ENCODE peak calls at places on chromosome 10, in five cellular contexts. L is gastrocnemius medialis, K is tibial artery, Y is psoas muscle, D is IMR-90. S is an unnamed sample. For H3K36me3, the result is how much of the 10 kb centered on the place peaks cover.

GRCh38 chr10:90592903-90593302 is 264.9 kb downstream of the HTR7 start:
- DNase-seq in L (peak), K (peak), Y (no peak), D (peak), S (peak)

GRCh38 chr10:119489572-119490326 is 52.8 kb downstream of the RGS10 start:
- DNase-seq in L (no peak), K (no peak), Y (peak), D (no peak), S (no peak)

GRCh38 chr10:104577861-104578480 is 63.1 kb upstream of the SORCS3 start:
- DNase-seq in L (no peak), K (no peak), Y (no peak), D (peak), S (no peak)

GRCh38 chr10:124864421-124865193 is 63.0 kb downstream of the ABRAXAS2 start:
- DNase-seq in L (peak), K (no peak), Y (peak), D (no peak), S (no peak)

GRCh38 chr10:94097656-94098055 is 103.9 kb downstream of the PLCE1 start:
- DNase-seq in L (no peak), K (no peak), Y (no peak), D (peak), S (no peak)

GRCh38 chr10:43658227-43658626 is 9.5 kb upstream of the ZNF32 start:
- DNase-seq in L (no peak), K (no peak), Y (no peak), D (no peak), S (no peak)

GRCh38 chr10:52308251-52309031 is 5.6 kb upstream of the DKK1 start:
- DNase-seq in L (peak), K (no peak), Y (peak), D (peak), S (no peak)

GRCh38 chr10:66837990-66838389 is 87.8 kb upstream of the LRRTM3 start:
- DNase-seq in L (no peak), K (no peak), Y (no peak), D (peak), S (peak)

GRCh38 chr10:132961864-132962622 is 19.7 kb upstream of the CFAP46 start:
- DNase-seq in L (no peak), K (peak), Y (peak), D (peak), S (peak)

GRCh38 chr10:8346861-8347260 is 292.4 kb downstream of the GATA3 start:
- DNase-seq in L (no peak), K (no peak), Y (no peak), D (no peak), S (no peak)

GRCh38 chr10:124130198-124130597 is 36.8 kb upstream of the CHST15 start:
- DNase-seq in L (no peak), K (no peak), Y (no peak), D (no peak), S (no peak)

GRCh38 chr10:128219295-128219694 is 93.1 kb upstream of the MKI67 start:
- DNase-seq in L (no peak), K (no peak), Y (no peak), D (no peak), S (no peak)

GRCh38 chr10:50375051-50375452 is 123.7 kb upstream of the ASAH2 start:
- DNase-seq in L (no peak), K (no peak), Y (no peak), D (no peak), S (peak)

GRCh38 chr10:84138478-84139125 is 707 bp upstream of the GHITM start:
- DNase-seq in L (peak), K (peak), Y (no peak), D (peak), S (no peak)

GRCh38 chr10:10197423-10197822 is 820.2 kb upstream of the CELF2 start:
- DNase-seq in L (no peak), K (no peak), Y (no peak), D (no peak), S (no peak)

GRCh38 chr10:133357293-133358151 is at the start of gene FUOM:
- DNase-seq in L (peak), K (no peak), Y (peak), D (peak), S (no peak)

GRCh38 chr10:92957223-92958010 is 103.2 kb upstream of the CYP26C1 start:
- DNase-seq in L (no peak), K (no peak), Y (no peak), D (no peak), S (no peak)

GRCh38 chr10:132232553-132232949 is 45.8 kb downstream of the DPYSL4 start:
- DNase-seq in L (peak), K (peak), Y (no peak), D (no peak), S (no peak)

GRCh38 chr10:130637271-130637670 is 501.1 kb downstream of the GLRX3 start:
- DNase-seq in L (no peak), K (no peak), Y (no peak), D (no peak), S (no peak)

GRCh38 chr10:107739951-107740350 is 575.4 kb upstream of the SORCS1 start:
- DNase-seq in L (no peak), K (no peak), Y (no peak), D (no peak), S (no peak)

GRCh38 chr10:129868470-129869035 is 95.5 kb downstream of the EBF3 start:
- DNase-seq in L (no peak), K (no peak), Y (no peak), D (no peak), S (no peak)

GRCh38 chr10:43965033-43965917 is 316.6 kb upstream of the ZNF32 start:
- DNase-seq in L (no peak), K (peak), Y (no peak), D (peak), S (no peak)

GRCh38 chr10:112716924-112717348 is 233.1 kb upstream of the TCF7L2 start:
- DNase-seq in L (no peak), K (no peak), Y (no peak), D (peak), S (no peak)

GRCh38 chr10:122639801-122640200 is 59.8 kb downstream of the C10orf120 start:
- DNase-seq in L (no peak), K (peak), Y (no peak), D (no peak), S (no peak)

GRCh38 chr10:60883187-60883586 is 60.8 kb downstream of the RHOBTB1 start:
- DNase-seq in L (no peak), K (no peak), Y (no peak), D (peak), S (no peak)

GRCh38 chr10:107481881-107482280 is 317.4 kb upstream of the SORCS1 start:
- DNase-seq in L (no peak), K (no peak), Y (no peak), D (no peak), S (no peak)

GRCh38 chr10:99661370-99661749 is 2.1 kb downstream of the ENTPD7 start:
- DNase-seq in L (no peak), K (no peak), Y (no peak), D (peak), S (peak)

GRCh38 chr10:84424731-84425165 is 96.4 kb downstream of the CCSER2 start:
- DNase-seq in L (peak), K (peak), Y (peak), D (peak), S (peak)

GRCh38 chr10:63481815-63482421 is 16.1 kb upstream of the JMJD1C start:
- DNase-seq in L (no peak), K (no peak), Y (no peak), D (peak), S (no peak)

GRCh38 chr10:43078175-43078985 is 1.5 kb downstream of the RET start:
- DNase-seq in L (no peak), K (no peak), Y (no peak), D (no peak), S (no peak)

GRCh38 chr10:2456834-2457233 is 610.5 kb upstream of the PFKP start:
- DNase-seq in L (no peak), K (no peak), Y (no peak), D (no peak), S (no peak)

GRCh38 chr10:113425596-113425995 is 127.3 kb upstream of the HABP2 start:
- DNase-seq in L (no peak), K (no peak), Y (no peak), D (no peak), S (no peak)

GRCh38 chr10:106038246-106038645 is 1126.3 kb downstream of the SORCS1 start:
- DNase-seq in L (no peak), K (no peak), Y (no peak), D (no peak), S (no peak)

GRCh38 chr10:120313715-120314114 is 143.3 kb upstream of the PLPP4 start:
- DNase-seq in L (no peak), K (no peak), Y (no peak), D (no peak), S (no peak)

GRCh38 chr10:6503171-6503570 is 76.9 kb downstream of the PRKCQ start:
- DNase-seq in L (no peak), K (no peak), Y (no peak), D (no peak), S (no peak)

GRCh38 chr10:80569131-80569895 is 31.6 kb downstream of the SH2D4B start:
- DNase-seq in L (no peak), K (no peak), Y (no peak), D (no peak), S (no peak)

GRCh38 chr10:86284355-86285105 is 82.1 kb downstream of the GRID1 start:
- DNase-seq in L (no peak), K (no peak), Y (no peak), D (no peak), S (no peak)

GRCh38 chr10:13195016-13195415 is 33.7 kb downstream of the MCM10 start:
- DNase-seq in L (no peak), K (no peak), Y (no peak), D (peak), S (no peak)

GRCh38 chr10:117938104-117938503 is 108.6 kb downstream of the RAB11FIP2 start:
- DNase-seq in L (no peak), K (no peak), Y (no peak), D (no peak), S (no peak)

GRCh38 chr10:98892523-98892922 is 343.1 kb downstream of the HPSE2 start:
- DNase-seq in L (no peak), K (no peak), Y (no peak), D (no peak), S (no peak)

GRCh38 chr10:95635319-95635733 is 21.2 kb downstream of the ALDH18A1 start:
- DNase-seq in L (no peak), K (no peak), Y (no peak), D (no peak), S (no peak)
- H3K36me3 ChIP-seq in L (under half), K (under half), Y (under half), D (under half), S (under half)

DNA sequence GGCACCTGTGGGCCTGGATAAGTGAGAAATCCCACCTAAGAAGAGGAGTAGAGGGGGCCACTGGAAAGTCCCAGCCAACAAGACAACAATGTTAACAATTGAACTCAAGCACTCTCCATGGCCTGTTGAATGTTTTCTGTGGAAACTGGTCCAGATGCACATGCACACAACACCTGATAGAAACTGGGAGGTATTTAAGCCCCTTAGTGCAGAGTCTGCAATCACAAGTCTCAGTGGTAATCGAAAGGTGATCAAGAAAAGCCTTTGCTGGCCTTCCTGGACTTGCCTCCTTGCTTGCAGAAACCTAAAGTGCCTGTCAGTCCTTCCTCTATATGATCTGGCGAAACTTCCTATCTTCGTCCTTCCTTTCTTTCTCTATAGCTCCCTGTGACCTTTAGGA is 30.6 kb upstream of the HNRNPH3 start:
- DNase-seq in L (no peak), K (no peak), Y (no peak), D (no peak), S (no peak)
- H3K4me3 ChIP-seq in L (no peak), K (no peak), Y (no peak), D (no peak), S (no peak)

DNA sequence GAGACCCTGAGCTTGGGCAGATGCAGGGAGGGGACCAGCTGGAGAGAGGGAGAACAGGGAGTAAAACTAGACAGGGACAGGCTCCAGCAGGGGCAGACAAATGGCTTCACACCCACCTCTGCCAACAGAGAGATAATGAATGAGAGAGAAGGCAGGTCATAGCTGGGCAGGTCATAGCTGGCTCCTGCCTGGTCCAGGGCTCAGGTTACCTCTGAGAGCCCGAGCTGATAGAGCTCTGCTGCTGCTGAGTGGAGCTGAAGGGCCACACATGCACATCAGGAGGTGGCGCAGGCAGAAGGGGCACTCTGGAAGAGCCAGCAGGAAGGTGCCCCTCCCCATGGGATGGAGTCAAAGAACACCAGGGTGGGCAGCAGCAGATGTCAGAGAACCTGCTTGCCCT is 154.2 kb downstream of the GFRA1 start:
- DNase-seq in L (no peak), K (no peak), Y (no peak), D (no peak), S (no peak)
- TF ChIP-seq CTCF in L (no peak), K (no peak), Y (no peak), D (no peak), S (no peak)

GRCh38 chr10:1399431-1400120 is 337.7 kb downstream of the ADARB2 start:
- DNase-seq in L (no peak), K (no peak), Y (no peak), D (no peak), S (no peak)
- H3K36me3 ChIP-seq in L (under half), K (under half), Y (under half), D (under half), S (under half)

DNA sequence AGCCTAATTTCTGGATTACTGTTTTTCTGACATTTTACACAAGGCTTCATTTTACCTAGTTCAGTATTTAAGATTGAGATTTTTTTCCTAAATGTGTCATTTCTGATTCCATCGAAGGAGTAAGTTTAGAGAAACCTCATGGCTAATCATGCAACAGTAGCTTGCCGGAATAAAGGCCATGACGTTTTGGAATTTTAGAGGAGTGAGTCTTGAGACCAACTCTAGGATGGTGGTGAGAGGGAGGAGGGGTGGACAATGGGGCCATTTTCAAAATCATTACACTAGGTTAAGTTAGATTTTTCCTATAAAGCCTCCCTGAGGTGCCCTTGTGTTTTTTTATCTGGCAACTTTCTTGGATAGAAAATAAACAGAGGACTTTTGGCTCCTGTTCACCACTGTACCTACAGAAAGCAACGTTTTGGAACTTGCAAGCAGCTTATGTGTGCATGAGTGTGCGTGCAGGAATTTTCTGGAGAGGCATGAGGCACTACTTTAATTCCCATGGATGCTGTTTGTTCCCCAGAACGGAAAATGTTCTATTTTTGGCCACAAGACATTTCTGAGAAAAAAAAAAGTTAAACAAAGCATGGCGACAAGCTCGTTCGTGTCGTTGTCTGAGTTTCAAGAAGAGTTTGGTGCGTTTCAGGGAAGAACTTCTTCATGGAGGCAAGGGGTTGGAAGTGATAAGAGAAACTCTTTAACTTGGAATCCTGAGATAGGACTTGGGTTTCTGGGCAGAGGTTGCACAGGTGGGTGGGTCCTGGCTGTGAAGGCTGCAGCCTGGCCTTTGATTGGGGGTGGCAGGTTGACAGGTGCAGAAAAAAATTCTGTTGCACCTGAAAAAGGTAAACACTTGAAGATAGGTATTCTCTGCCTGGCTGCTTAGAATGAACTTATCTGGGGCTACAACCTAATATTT is 178.1 kb downstream of the PTEN start:
- DNase-seq in L (no peak), K (no peak), Y (no peak), D (peak), S (no peak)
- H3K4me3 ChIP-seq in L (no peak), K (peak), Y (peak), D (no peak), S (no peak)

DNA sequence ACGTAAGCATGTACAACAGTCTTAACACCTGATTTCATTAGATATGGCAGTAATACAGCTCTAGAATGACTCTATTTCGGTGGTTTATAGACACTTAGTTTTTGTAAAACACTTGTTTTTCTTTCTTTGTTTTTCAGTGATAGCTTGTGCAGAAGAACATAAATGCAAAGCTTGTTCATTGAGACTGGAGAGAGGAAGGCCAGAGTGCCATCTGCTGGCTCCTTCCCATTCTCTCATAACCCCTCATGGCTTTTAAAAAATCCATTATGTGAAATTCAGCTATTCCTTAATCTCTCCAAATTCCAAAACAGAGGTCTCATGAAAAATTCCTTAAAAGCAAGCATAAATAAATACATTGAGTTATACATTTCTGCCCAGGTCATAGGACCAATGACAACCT is 76.3 kb downstream of the CACNB2 start:
- DNase-seq in L (no peak), K (no peak), Y (no peak), D (peak), S (no peak)
- TF ChIP-seq CTCF in L (no peak), K (peak), Y (no peak), D (peak), S (peak)

GRCh38 chr10:69787681-69788080 is 14.0 kb upstream of the COL13A1 start:
- DNase-seq in L (no peak), K (no peak), Y (no peak), D (no peak), S (no peak)
- H3K36me3 ChIP-seq in L (under half), K (under half), Y (under half), D (under half), S (under half)